ENCODE peak calls at places on chromosomes 3 and 15, in nine cellular contexts. Q, X, P, S, T, V, O, F and A are unnamed samples.

GRCh38 chr15:39498642-39499041 is 82.2 kb upstream of the THBS1 start:
- DNase-seq in Q (no peak), X (no peak), P (no peak), S (no peak), T (no peak), V (no peak), O (no peak), F (no peak), A (no peak)

GRCh38 chr15:89554247-89554646 is 21.0 kb upstream of the TICRR start:
- DNase-seq in Q (no peak), X (no peak), P (no peak), S (no peak), T (no peak), V (no peak), O (no peak), F (no peak), A (no peak)

GRCh38 chr3:121956363-121956762 is 62.2 kb downstream of the SLC15A2 start:
- DNase-seq in Q (no peak), X (no peak), P (no peak), S (no peak), T (no peak), V (no peak), O (no peak), F (no peak), A (peak)

GRCh38 chr15:60704129-60704528 is 225.2 kb upstream of the ICE2 start:
- DNase-seq in Q (no peak), X (no peak), P (no peak), S (no peak), T (no peak), V (no peak), O (no peak), F (no peak), A (no peak)

GRCh38 chr3:14289590-14290453 is 111.2 kb downstream of the LSM3 start:
- DNase-seq in Q (no peak), X (no peak), P (no peak), S (no peak), T (peak), V (no peak), O (no peak), F (no peak), A (no peak)

GRCh38 chr3:78253860-78254259 is 1214.0 kb downstream of the ROBO2 start:
- DNase-seq in Q (no peak), X (no peak), P (no peak), S (no peak), T (no peak), V (no peak), O (no peak), F (no peak), A (no peak)

GRCh38 chr3:4712109-4712508 is 219.0 kb downstream of the ITPR1 start:
- DNase-seq in Q (no peak), X (peak), P (no peak), S (no peak), T (peak), V (no peak), O (no peak), F (no peak), A (no peak)

GRCh38 chr3:193870376-193871092 is 265.4 kb upstream of the HES1 start:
- DNase-seq in Q (no peak), X (peak), P (no peak), S (no peak), T (peak), V (no peak), O (no peak), F (no peak), A (no peak)

GRCh38 chr3:10395196-10395595 is 74.3 kb upstream of the SEC13 start:
- DNase-seq in Q (no peak), X (no peak), P (no peak), S (no peak), T (no peak), V (no peak), O (no peak), F (no peak), A (peak)

GRCh38 chr3:160134454-160134853 is 90.8 kb upstream of the C3orf80 start:
- DNase-seq in Q (no peak), X (no peak), P (no peak), S (no peak), T (peak), V (no peak), O (no peak), F (no peak), A (no peak)

GRCh38 chr15:94154255-94154654 is 77.1 kb upstream of the MCTP2 start:
- DNase-seq in Q (no peak), X (no peak), P (no peak), S (no peak), T (no peak), V (no peak), O (no peak), F (no peak), A (no peak)

GRCh38 chr3:152258448-152259302 is 10.1 kb upstream of the MBNL1 start:
- DNase-seq in Q (no peak), X (no peak), P (no peak), S (no peak), T (peak), V (peak), O (no peak), F (no peak), A (no peak)

GRCh38 chr3:33060609-33061337 is 36.2 kb downstream of the GLB1 start:
- DNase-seq in Q (no peak), X (no peak), P (peak), S (no peak), T (no peak), V (no peak), O (no peak), F (no peak), A (no peak)

GRCh38 chr3:156633335-156633734 is 41.1 kb upstream of the TIPARP start:
- DNase-seq in Q (no peak), X (no peak), P (no peak), S (no peak), T (no peak), V (no peak), O (peak), F (no peak), A (no peak)

GRCh38 chr3:104952587-104952986 is 414.1 kb upstream of the ALCAM start:
- DNase-seq in Q (no peak), X (no peak), P (no peak), S (no peak), T (peak), V (no peak), O (no peak), F (no peak), A (no peak)

GRCh38 chr3:69647710-69648109 is 91.6 kb upstream of the MITF start:
- DNase-seq in Q (no peak), X (no peak), P (no peak), S (no peak), T (no peak), V (no peak), O (no peak), F (no peak), A (no peak)

GRCh38 chr3:34843479-34843870 is 795.9 kb upstream of the ARPP21 start:
- DNase-seq in Q (peak), X (no peak), P (no peak), S (no peak), T (no peak), V (no peak), O (no peak), F (no peak), A (no peak)

GRCh38 chr3:184688872-184689271 is 23.0 kb downstream of the MAGEF1 start:
- DNase-seq in Q (no peak), X (no peak), P (no peak), S (no peak), T (no peak), V (peak), O (no peak), F (no peak), A (no peak)

GRCh38 chr3:23206371-23206770 is 3.2 kb downstream of the UBE2E2 start:
- DNase-seq in Q (no peak), X (no peak), P (no peak), S (no peak), T (no peak), V (no peak), O (no peak), F (no peak), A (no peak)

GRCh38 chr3:96619475-96619874 is 194.9 kb upstream of the EPHA6 start:
- DNase-seq in Q (no peak), X (no peak), P (no peak), S (no peak), T (no peak), V (no peak), O (no peak), F (no peak), A (no peak)

GRCh38 chr3:29385056-29385455 is 104.2 kb downstream of the RBMS3 start:
- DNase-seq in Q (peak), X (no peak), P (no peak), S (no peak), T (no peak), V (no peak), O (no peak), F (no peak), A (no peak)

GRCh38 chr3:129312021-129312639 is 33.5 kb downstream of the HMCES start:
- DNase-seq in Q (no peak), X (no peak), P (no peak), S (no peak), T (no peak), V (peak), O (no peak), F (no peak), A (no peak)

GRCh38 chr3:197949767-197950660 is at the start of gene RPL35A:
- DNase-seq in Q (peak), X (peak), P (peak), S (peak), T (peak), V (peak), O (peak), F (peak), A (peak)

GRCh38 chr15:22979699-22980188 is 424 bp downstream of the CYFIP1 start:
- DNase-seq in Q (peak), X (no peak), P (peak), S (peak), T (peak), V (peak), O (no peak), F (peak), A (peak)

GRCh38 chr3:183307749-183308148 is 54.7 kb downstream of the B3GNT5 start:
- DNase-seq in Q (no peak), X (no peak), P (no peak), S (no peak), T (no peak), V (no peak), O (no peak), F (no peak), A (no peak)

GRCh38 chr3:8954938-8955763 is 8.1 kb downstream of the RAD18 start:
- DNase-seq in Q (peak), X (no peak), P (peak), S (no peak), T (peak), V (no peak), O (no peak), F (no peak), A (no peak)

DNA sequence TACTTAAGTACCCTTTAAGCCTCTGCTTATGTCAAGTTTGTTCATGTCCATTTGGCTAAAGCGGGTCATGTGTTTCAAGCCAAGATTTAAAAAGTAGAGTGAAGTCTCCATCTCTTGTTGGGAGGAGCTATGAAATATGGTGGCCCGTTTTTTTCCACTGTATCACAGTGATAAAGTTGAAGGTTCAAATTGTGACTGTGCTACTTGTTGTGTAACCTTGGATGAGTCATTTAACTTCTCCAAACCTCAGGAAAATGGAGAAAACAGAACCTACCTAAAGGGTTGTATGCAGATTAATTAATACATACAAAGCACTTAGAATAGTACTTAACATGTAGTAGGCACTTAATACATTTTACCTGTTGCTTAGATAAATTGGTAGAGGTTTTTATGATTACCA is 43.4 kb downstream of the SNAPC5 start:
- DNase-seq in Q (no peak), X (no peak), P (no peak), S (no peak), T (peak), V (no peak), O (no peak), F (no peak), A (no peak)
- TF ChIP-seq CTCF in Q (no peak), X (no peak), P (no peak), S (no peak), T (no peak), V (no peak), O (no peak), F (no peak), A (no peak)

GRCh38 chr3:72993391-72993790 is 3.2 kb upstream of the PPP4R2 start:
- DNase-seq in Q (no peak), X (no peak), P (no peak), S (peak), T (no peak), V (no peak), O (no peak), F (no peak), A (no peak)
- TF ChIP-seq CTCF in Q (peak), X (peak), P (no peak), S (no peak), T (no peak), V (no peak), O (no peak), F (no peak), A (no peak)

DNA sequence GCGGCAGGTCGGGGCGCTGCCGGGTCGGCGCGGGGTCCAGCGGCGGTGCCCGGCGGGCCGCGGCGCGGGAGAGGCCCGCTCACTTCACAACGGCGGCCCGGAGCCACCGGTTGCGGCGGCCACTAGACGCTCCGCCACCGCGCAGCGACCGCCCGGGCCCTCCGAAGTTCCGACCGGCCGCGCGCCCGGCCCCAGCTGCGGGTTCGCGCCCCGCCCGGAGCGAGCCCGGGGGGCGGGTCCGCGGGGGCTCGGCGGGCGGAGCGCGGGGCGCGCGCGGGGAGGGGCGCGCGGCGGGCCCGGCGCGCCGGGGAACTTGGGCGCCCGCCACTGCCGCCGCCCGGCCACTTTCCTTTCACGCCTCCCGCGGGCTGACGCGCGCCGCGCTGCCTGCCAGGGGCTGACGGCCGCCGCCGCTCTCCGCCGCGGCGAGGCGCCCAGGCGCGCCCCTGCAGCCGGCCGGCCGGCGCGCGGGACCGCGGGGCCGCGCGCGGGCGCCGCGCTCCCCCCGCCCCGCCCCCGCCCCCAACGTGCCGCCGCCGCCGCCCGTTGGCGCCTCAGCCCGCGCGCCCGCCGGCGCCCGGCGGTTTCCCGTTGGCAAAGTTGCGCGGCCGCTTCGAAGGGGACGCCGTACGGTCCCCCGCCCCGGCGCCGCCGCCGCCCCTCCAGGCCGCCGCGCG is 628 bp downstream of the SFMBT1 start:
- DNase-seq in Q (peak), X (no peak), P (peak), S (peak), T (peak), V (no peak), O (peak), F (peak), A (peak)
- TF ChIP-seq CTCF in Q (no peak), X (no peak), P (no peak), S (no peak), T (no peak), V (no peak), O (no peak), F (no peak), A (no peak)

GRCh38 chr3:76753599-76753998 is 286.3 kb upstream of the ROBO2 start:
- DNase-seq in Q (no peak), X (no peak), P (no peak), S (no peak), T (peak), V (no peak), O (no peak), F (no peak), A (no peak)
- TF ChIP-seq CTCF in Q (peak), X (no peak), P (no peak), S (peak), T (no peak), V (no peak), O (no peak), F (peak), A (no peak)

GRCh38 chr3:134687642-134688041 is 36.8 kb upstream of the KY start:
- DNase-seq in Q (no peak), X (no peak), P (no peak), S (no peak), T (no peak), V (no peak), O (no peak), F (no peak), A (no peak)
- TF ChIP-seq CTCF in Q (no peak), X (no peak), P (no peak), S (no peak), T (no peak), V (no peak), O (no peak), F (no peak), A (no peak)

GRCh38 chr3:63364909-63365308 is 86.8 kb downstream of the SYNPR start:
- DNase-seq in Q (peak), X (no peak), P (no peak), S (peak), T (no peak), V (no peak), O (no peak), F (peak), A (peak)
- TF ChIP-seq CTCF in Q (peak), X (peak), P (no peak), S (peak), T (peak), V (no peak), O (no peak), F (peak), A (peak)

GRCh38 chr3:7260975-7261374 is 400.1 kb downstream of the GRM7 start:
- DNase-seq in Q (no peak), X (no peak), P (no peak), S (no peak), T (no peak), V (no peak), O (no peak), F (no peak), A (no peak)
- TF ChIP-seq CTCF in Q (no peak), X (no peak), P (no peak), S (no peak), T (no peak), V (no peak), O (no peak), F (no peak), A (no peak)

GRCh38 chr15:80127911-80128310 is 24.9 kb upstream of the FAH start:
- DNase-seq in Q (no peak), X (no peak), P (no peak), S (no peak), T (no peak), V (no peak), O (no peak), F (no peak), A (no peak)
- TF ChIP-seq CTCF in Q (no peak), X (no peak), P (no peak), S (no peak), T (no peak), V (no peak), O (no peak), F (no peak), A (no peak)

GRCh38 chr3:47418167-47419082 is 37.6 kb downstream of the PTPN23 start:
- DNase-seq in Q (no peak), X (no peak), P (no peak), S (no peak), T (no peak), V (peak), O (no peak), F (peak), A (no peak)
- TF ChIP-seq CTCF in Q (peak), X (peak), P (no peak), S (peak), T (peak), V (no peak), O (no peak), F (peak), A (no peak)